ENCODE peak calls at places on chromosome 11, in seven cellular contexts. One of them, this sample, is unnamed. For H3K27me3 and H3K36me3, the result is how much of the 10 kb centered on the place peaks cover.

GRCh38 chr11:103842795-103843194 is 193.6 kb upstream of the DDI1 start:
- DNase-seq in Peyer's patch: no peak
- DNase-seq in hepatocyte: no peak
- DNase-seq in body of pancreas: no peak
- DNase-seq in stomach: no peak
- DNase-seq in uterus: no peak
- DNase-seq in osteoblast: no peak
- DNase-seq in this sample: no peak

GRCh38 chr11:86617502-86617901 is 54.9 kb downstream of the ME3 start:
- DNase-seq in uterus: no peak
- DNase-seq in osteoblast: peak
- DNase-seq in stomach: no peak
- DNase-seq in body of pancreas: no peak
- DNase-seq in Peyer's patch: no peak
- DNase-seq in hepatocyte: no peak
- DNase-seq in this sample: no peak

GRCh38 chr11:94747136-94748110 is 20.7 kb upstream of the AMOTL1 start:
- DNase-seq in osteoblast: no peak
- DNase-seq in body of pancreas: no peak
- DNase-seq in uterus: no peak
- DNase-seq in stomach: no peak
- DNase-seq in hepatocyte: no peak
- DNase-seq in Peyer's patch: no peak
- DNase-seq in this sample: no peak

GRCh38 chr11:106925245-106925644 is 93.0 kb downstream of the GUCY1A2 start:
- DNase-seq in osteoblast: peak
- DNase-seq in uterus: no peak
- DNase-seq in Peyer's patch: no peak
- DNase-seq in stomach: no peak
- DNase-seq in body of pancreas: no peak
- DNase-seq in hepatocyte: no peak
- DNase-seq in this sample: no peak

GRCh38 chr11:124170801-124171586 is 12.2 kb upstream of the OR10D3 start:
- DNase-seq in body of pancreas: no peak
- DNase-seq in uterus: no peak
- DNase-seq in Peyer's patch: no peak
- DNase-seq in hepatocyte: no peak
- DNase-seq in osteoblast: no peak
- DNase-seq in stomach: no peak
- DNase-seq in this sample: no peak

GRCh38 chr11:70642301-70642700 is 244.0 kb downstream of the CTTN start:
- DNase-seq in Peyer's patch: no peak
- DNase-seq in hepatocyte: no peak
- DNase-seq in stomach: no peak
- DNase-seq in osteoblast: peak
- DNase-seq in uterus: no peak
- DNase-seq in body of pancreas: no peak
- DNase-seq in this sample: no peak

GRCh38 chr11:20672575-20672974 is 3.2 kb downstream of the NELL1 start:
- DNase-seq in body of pancreas: no peak
- DNase-seq in osteoblast: no peak
- DNase-seq in hepatocyte: no peak
- DNase-seq in stomach: no peak
- DNase-seq in Peyer's patch: no peak
- DNase-seq in uterus: no peak
- DNase-seq in this sample: no peak

GRCh38 chr11:85619497-85619896 is 7.6 kb downstream of the DLG2 start:
- DNase-seq in Peyer's patch: no peak
- DNase-seq in body of pancreas: no peak
- DNase-seq in osteoblast: no peak
- DNase-seq in uterus: no peak
- DNase-seq in hepatocyte: no peak
- DNase-seq in stomach: no peak
- DNase-seq in this sample: no peak

GRCh38 chr11:77287615-77288273 is 13.7 kb downstream of the GDPD4 start:
- DNase-seq in Peyer's patch: no peak
- DNase-seq in body of pancreas: no peak
- DNase-seq in stomach: no peak
- DNase-seq in osteoblast: peak
- DNase-seq in hepatocyte: no peak
- DNase-seq in uterus: no peak
- DNase-seq in this sample: no peak

GRCh38 chr11:19345519-19345847 is 104.7 kb upstream of the E2F8 start:
- DNase-seq in body of pancreas: no peak
- DNase-seq in stomach: no peak
- DNase-seq in uterus: no peak
- DNase-seq in hepatocyte: no peak
- DNase-seq in osteoblast: peak
- DNase-seq in Peyer's patch: no peak
- DNase-seq in this sample: no peak

GRCh38 chr11:57514538-57515331 is 767 bp downstream of the SLC43A1 start:
- DNase-seq in uterus: peak
- DNase-seq in hepatocyte: peak
- DNase-seq in osteoblast: peak
- DNase-seq in stomach: peak
- DNase-seq in Peyer's patch: peak
- DNase-seq in body of pancreas: peak
- DNase-seq in this sample: peak

GRCh38 chr11:83655996-83656395 is 369.8 kb upstream of the CCDC90B start:
- DNase-seq in body of pancreas: no peak
- DNase-seq in hepatocyte: no peak
- DNase-seq in Peyer's patch: no peak
- DNase-seq in uterus: no peak
- DNase-seq in stomach: no peak
- DNase-seq in osteoblast: peak
- DNase-seq in this sample: no peak

GRCh38 chr11:84390441-84391078 is 1104.4 kb upstream of the CCDC90B start:
- DNase-seq in body of pancreas: no peak
- DNase-seq in uterus: no peak
- DNase-seq in Peyer's patch: no peak
- DNase-seq in osteoblast: no peak
- DNase-seq in stomach: no peak
- DNase-seq in hepatocyte: peak
- DNase-seq in this sample: no peak

GRCh38 chr11:116697639-116698038 is 75.1 kb downstream of the BUD13 start:
- DNase-seq in uterus: no peak
- DNase-seq in stomach: peak
- DNase-seq in osteoblast: no peak
- DNase-seq in body of pancreas: no peak
- DNase-seq in Peyer's patch: no peak
- DNase-seq in hepatocyte: no peak
- DNase-seq in this sample: no peak

GRCh38 chr11:116782728-116783127 is 5.1 kb downstream of the ZPR1 start:
- DNase-seq in hepatocyte: no peak
- DNase-seq in osteoblast: peak
- DNase-seq in Peyer's patch: no peak
- DNase-seq in body of pancreas: no peak
- DNase-seq in uterus: no peak
- DNase-seq in stomach: no peak
- DNase-seq in this sample: no peak

GRCh38 chr11:45805305-45806071 is 539 bp downstream of the SLC35C1 start:
- DNase-seq in stomach: peak
- DNase-seq in body of pancreas: peak
- DNase-seq in uterus: peak
- DNase-seq in Peyer's patch: no peak
- DNase-seq in hepatocyte: peak
- DNase-seq in osteoblast: peak
- DNase-seq in this sample: peak

GRCh38 chr11:45809456-45810395 is 4.8 kb downstream of the SLC35C1 start:
- DNase-seq in osteoblast: peak
- DNase-seq in hepatocyte: no peak
- DNase-seq in uterus: peak
- DNase-seq in stomach: no peak
- DNase-seq in body of pancreas: no peak
- DNase-seq in Peyer's patch: no peak
- DNase-seq in this sample: peak

GRCh38 chr11:45806072-45806933 is 1.4 kb downstream of the SLC35C1 start:
- DNase-seq in Peyer's patch: no peak
- DNase-seq in uterus: no peak
- DNase-seq in body of pancreas: no peak
- DNase-seq in osteoblast: no peak
- DNase-seq in hepatocyte: no peak
- DNase-seq in stomach: no peak
- DNase-seq in this sample: peak

GRCh38 chr11:45806937-45807791 is 2.2 kb downstream of the SLC35C1 start:
- DNase-seq in uterus: peak
- DNase-seq in hepatocyte: no peak
- DNase-seq in body of pancreas: no peak
- DNase-seq in stomach: peak
- DNase-seq in Peyer's patch: no peak
- DNase-seq in osteoblast: peak
- DNase-seq in this sample: peak

GRCh38 chr11:45807792-45808238 is 2.9 kb downstream of the SLC35C1 start:
- DNase-seq in Peyer's patch: no peak
- DNase-seq in stomach: peak
- DNase-seq in uterus: peak
- DNase-seq in body of pancreas: no peak
- DNase-seq in hepatocyte: no peak
- DNase-seq in osteoblast: no peak
- DNase-seq in this sample: no peak
- H3K4me3 ChIP-seq in Peyer's patch: no peak
- H3K4me3 ChIP-seq in stomach: no peak
- H3K4me3 ChIP-seq in uterus: no peak
- H3K4me3 ChIP-seq in body of pancreas: no peak
- H3K4me3 ChIP-seq in hepatocyte: no peak
- H3K4me3 ChIP-seq in osteoblast: peak
- H3K4me3 ChIP-seq in this sample: peak

DNA sequence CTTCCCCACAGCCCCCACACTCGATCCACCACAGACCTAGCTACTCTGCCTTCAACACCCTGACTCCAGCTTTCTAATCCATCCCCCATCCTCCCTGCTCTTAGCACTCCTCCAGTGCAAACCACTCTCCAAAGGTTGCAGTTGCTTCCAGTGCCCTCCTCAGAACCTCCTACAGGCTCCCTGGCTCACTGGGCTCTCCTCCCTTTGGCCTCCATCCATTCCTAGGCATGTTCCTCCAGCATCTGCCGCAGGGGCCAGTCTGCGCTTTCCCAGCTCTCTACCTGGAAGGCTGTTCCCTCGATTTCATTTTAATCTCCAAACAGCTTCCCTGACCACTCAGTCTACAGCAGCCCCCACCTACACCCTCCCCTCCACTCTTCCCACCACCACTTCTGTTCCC is 133.8 kb downstream of the SPATA19 start:
- DNase-seq in Peyer's patch: no peak
- DNase-seq in uterus: no peak
- DNase-seq in stomach: no peak
- DNase-seq in osteoblast: no peak
- DNase-seq in hepatocyte: no peak
- DNase-seq in body of pancreas: no peak
- DNase-seq in this sample: no peak
- H3K27me3 ChIP-seq in Peyer's patch: under half
- H3K27me3 ChIP-seq in uterus: under half
- H3K27me3 ChIP-seq in stomach: under half
- H3K27me3 ChIP-seq in osteoblast: under half
- H3K27me3 ChIP-seq in hepatocyte: under half
- H3K27me3 ChIP-seq in body of pancreas: under half
- H3K27me3 ChIP-seq in this sample: under half

GRCh38 chr11:64201524-64201923 is 5.0 kb upstream of the FERMT3 start:
- DNase-seq in stomach: no peak
- DNase-seq in Peyer's patch: no peak
- DNase-seq in hepatocyte: no peak
- DNase-seq in body of pancreas: no peak
- DNase-seq in uterus: no peak
- DNase-seq in osteoblast: no peak
- DNase-seq in this sample: no peak
- H3K36me3 ChIP-seq in stomach: half or more
- H3K36me3 ChIP-seq in Peyer's patch: under half
- H3K36me3 ChIP-seq in hepatocyte: under half
- H3K36me3 ChIP-seq in body of pancreas: under half
- H3K36me3 ChIP-seq in uterus: under half
- H3K36me3 ChIP-seq in osteoblast: half or more
- H3K36me3 ChIP-seq in this sample: half or more

DNA sequence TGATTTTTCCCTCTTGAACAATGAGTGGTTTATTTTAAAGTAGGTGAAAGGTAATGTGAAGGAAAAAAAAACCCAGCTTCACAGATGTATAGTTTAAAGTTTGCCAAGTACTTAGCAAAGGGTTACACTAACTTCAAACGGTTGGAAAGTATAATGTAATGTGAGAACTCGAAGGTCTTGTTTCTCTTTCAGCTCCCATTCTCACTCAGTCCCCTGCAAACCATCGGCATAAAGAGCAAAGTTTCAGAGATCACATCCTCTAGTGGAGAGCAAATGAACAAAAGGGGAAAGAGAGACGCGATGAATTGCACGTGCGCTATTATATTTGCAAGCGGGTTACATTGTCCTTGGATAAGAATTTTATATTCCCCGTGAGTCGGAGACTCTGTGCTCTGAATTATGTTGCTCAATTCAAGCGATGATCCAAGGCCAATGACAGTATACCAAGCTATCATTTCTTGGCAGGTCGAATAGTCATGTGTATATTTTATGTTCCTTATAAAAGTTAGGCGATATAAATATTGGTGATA is 37.6 kb upstream of the BIRC3 start:
- DNase-seq in osteoblast: peak
- DNase-seq in stomach: no peak
- DNase-seq in hepatocyte: peak
- DNase-seq in uterus: peak
- DNase-seq in body of pancreas: no peak
- DNase-seq in Peyer's patch: no peak
- DNase-seq in this sample: no peak
- H3K4me3 ChIP-seq in osteoblast: peak
- H3K4me3 ChIP-seq in stomach: no peak
- H3K4me3 ChIP-seq in hepatocyte: no peak
- H3K4me3 ChIP-seq in uterus: no peak
- H3K4me3 ChIP-seq in body of pancreas: no peak
- H3K4me3 ChIP-seq in Peyer's patch: no peak
- H3K4me3 ChIP-seq in this sample: no peak

DNA sequence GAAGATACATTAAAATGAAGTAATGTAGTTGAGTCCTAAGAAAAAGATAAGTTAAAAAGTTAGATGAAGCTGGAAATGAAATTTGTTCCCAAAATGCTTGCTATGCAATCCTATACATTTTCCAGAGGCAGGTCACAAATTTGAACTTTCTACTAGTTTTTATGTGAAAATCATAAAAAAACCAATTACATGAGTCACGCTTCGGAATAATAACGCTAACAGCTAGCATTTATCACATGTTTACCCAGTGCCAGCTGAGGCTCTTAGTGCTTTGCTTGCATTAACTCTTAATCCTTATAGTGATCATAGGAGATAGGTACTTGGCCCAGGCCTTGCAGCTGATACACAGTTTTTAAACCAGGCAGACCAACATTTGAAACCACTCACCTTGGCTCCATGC is 131.7 kb upstream of the RAG2 start:
- DNase-seq in Peyer's patch: no peak
- DNase-seq in stomach: no peak
- DNase-seq in uterus: no peak
- DNase-seq in osteoblast: no peak
- DNase-seq in body of pancreas: no peak
- DNase-seq in hepatocyte: peak
- DNase-seq in this sample: no peak
- H3K27me3 ChIP-seq in Peyer's patch: under half
- H3K27me3 ChIP-seq in stomach: under half
- H3K27me3 ChIP-seq in uterus: under half
- H3K27me3 ChIP-seq in osteoblast: under half
- H3K27me3 ChIP-seq in body of pancreas: under half
- H3K27me3 ChIP-seq in hepatocyte: under half
- H3K27me3 ChIP-seq in this sample: under half

This sample was measured in tibial artery.